ENCODE peak calls at places on chromosomes 5 and 9, in seven cellular contexts. O is nephron progenitor cell, S is fibroblast of the aortic adventitia, Q is fibroblast of lung, R is IMR-90, K is left ventricle myocardium inferior, Z is cardiac fibroblast. G is an unnamed sample.

GRCh38 chr9:136754059-136754572 is 3.9 kb downstream of the LCN8 start:
- DNase-seq in O (no peak), S (no peak), Q (no peak), R (no peak), K (no peak), Z (no peak), G (no peak)

GRCh38 chr5:147658293-147658932 is 124.1 kb downstream of the JAKMIP2 start:
- DNase-seq in O (no peak), S (no peak), Q (peak), R (no peak), K (no peak), Z (no peak), G (no peak)

GRCh38 chr5:135007305-135007704 is 26.7 kb downstream of the PITX1 start:
- DNase-seq in O (no peak), S (no peak), Q (no peak), R (no peak), K (no peak), Z (no peak), G (no peak)

GRCh38 chr5:38468978-38469706 is 87.3 kb downstream of the LIFR start:
- DNase-seq in O (no peak), S (peak), Q (no peak), R (no peak), K (peak), Z (peak), G (no peak)

GRCh38 chr9:93658184-93658925 is 82.0 kb downstream of the PHF2 start:
- DNase-seq in O (no peak), S (no peak), Q (no peak), R (no peak), K (peak), Z (no peak), G (no peak)

GRCh38 chr5:178282391-178282790 is 49.8 kb upstream of the PHYKPL start:
- DNase-seq in O (no peak), S (no peak), Q (no peak), R (no peak), K (no peak), Z (no peak), G (no peak)

GRCh38 chr5:112401924-112402323 is 17.2 kb downstream of the EPB41L4A start:
- DNase-seq in O (no peak), S (no peak), Q (no peak), R (no peak), K (no peak), Z (no peak), G (no peak)

GRCh38 chr5:123722451-123722850 is 210.5 kb downstream of the CSNK1G3 start:
- DNase-seq in O (no peak), S (no peak), Q (no peak), R (no peak), K (no peak), Z (no peak), G (no peak)

GRCh38 chr5:172410160-172410559 is 44.2 kb downstream of the SH3PXD2B start:
- DNase-seq in O (no peak), S (peak), Q (peak), R (peak), K (no peak), Z (no peak), G (no peak)

GRCh38 chr9:82912639-82913038 is 150.3 kb downstream of the RASEF start:
- DNase-seq in O (no peak), S (no peak), Q (no peak), R (no peak), K (no peak), Z (no peak), G (no peak)

GRCh38 chr5:40904205-40904993 is 4.9 kb upstream of the C7 start:
- DNase-seq in O (peak), S (peak), Q (peak), R (peak), K (peak), Z (peak), G (peak)

GRCh38 chr5:128220841-128221240 is 137.3 kb downstream of the SLC12A2 start:
- DNase-seq in O (no peak), S (no peak), Q (no peak), R (no peak), K (no peak), Z (no peak), G (no peak)

DNA sequence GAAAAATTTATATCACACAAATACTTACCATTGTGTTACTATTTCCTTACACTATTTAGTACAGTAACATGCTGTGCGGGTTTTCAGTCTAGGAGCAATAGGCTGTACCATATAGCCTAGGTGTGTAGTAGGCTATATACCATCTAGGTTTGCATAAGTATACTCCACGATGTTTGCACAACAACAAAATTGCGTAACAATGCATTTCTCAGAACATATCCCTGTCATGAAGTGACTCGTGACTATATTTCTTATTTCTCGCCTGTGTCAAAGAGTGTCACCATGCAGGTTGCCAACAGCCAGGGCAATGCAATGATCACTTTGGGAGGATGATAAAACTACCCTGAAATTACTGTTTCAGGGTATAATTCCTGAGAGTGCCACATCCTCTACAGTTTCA is 65.6 kb upstream of the CD180 start:
- DNase-seq in O (no peak), S (no peak), Q (no peak), R (no peak), K (no peak), Z (no peak), G (no peak)
- TF ChIP-seq CTCF in O (no peak), S (no peak), Q (no peak), R (no peak), K (no peak), Z (no peak), G (no peak)

GRCh38 chr9:123953601-123954011 is 23.7 kb upstream of the DENND1A start:
- DNase-seq in O (no peak), S (no peak), Q (no peak), R (no peak), K (no peak), Z (peak), G (no peak)

GRCh38 chr9:123954518-123954917 is 24.6 kb upstream of the DENND1A start:
- DNase-seq in O (no peak), S (no peak), Q (no peak), R (no peak), K (no peak), Z (no peak), G (no peak)

GRCh38 chr9:123954921-123955320 is 25.0 kb upstream of the DENND1A start:
- DNase-seq in O (no peak), S (peak), Q (no peak), R (peak), K (no peak), Z (peak), G (no peak)

GRCh38 chr9:123957168-123957721 is 27.3 kb upstream of the DENND1A start:
- DNase-seq in O (no peak), S (no peak), Q (no peak), R (no peak), K (no peak), Z (no peak), G (no peak)

GRCh38 chr9:123955637-123956036 is 25.7 kb upstream of the DENND1A start:
- DNase-seq in O (no peak), S (no peak), Q (no peak), R (no peak), K (no peak), Z (no peak), G (no peak)
- TF ChIP-seq CTCF in O (no peak), S (no peak), Q (no peak), R (no peak), K (no peak), Z (no peak), G (no peak)

GRCh38 chr9:90726215-90726614 is 75.4 kb upstream of the SYK start:
- DNase-seq in O (no peak), S (no peak), Q (no peak), R (no peak), K (no peak), Z (no peak), G (no peak)
- TF ChIP-seq CTCF in O (peak), S (no peak), Q (no peak), R (no peak), K (no peak), Z (no peak), G (peak)

DNA sequence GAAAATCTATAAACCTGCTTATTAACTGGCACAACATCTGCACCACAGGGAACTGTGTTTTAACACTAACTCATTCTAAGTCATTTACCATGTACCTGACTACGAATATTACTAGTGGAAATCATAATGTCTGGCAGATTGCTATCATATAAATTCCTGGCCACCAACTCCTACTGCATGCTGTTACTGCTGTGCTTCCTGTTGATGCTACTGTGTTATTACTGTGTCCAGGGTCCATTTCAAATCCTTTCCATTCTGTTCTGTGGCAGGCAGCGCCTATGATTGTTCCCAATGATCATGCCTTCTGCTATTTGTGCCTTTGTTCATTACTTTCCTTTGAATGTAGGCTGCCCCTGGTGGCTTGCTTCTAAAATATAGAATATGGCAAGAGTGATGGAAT is 4.7 kb upstream of the ZNF131 start:
- DNase-seq in O (no peak), S (no peak), Q (no peak), R (no peak), K (no peak), Z (no peak), G (no peak)
- TF ChIP-seq CTCF in O (no peak), S (no peak), Q (no peak), R (no peak), K (no peak), Z (no peak), G (no peak)

GRCh38 chr9:128203842-128204551 is 818 bp downstream of the DNM1 start:
- DNase-seq in O (peak), S (peak), Q (peak), R (peak), K (peak), Z (peak), G (no peak)
- TF ChIP-seq CTCF in O (no peak), S (no peak), Q (peak), R (no peak), K (no peak), Z (no peak), G (no peak)

GRCh38 chr5:52800394-52801213 is 12.9 kb downstream of the ITGA1 start:
- DNase-seq in O (peak), S (peak), Q (peak), R (peak), K (peak), Z (peak), G (peak)
- TF ChIP-seq CTCF in O (no peak), S (peak), Q (no peak), R (no peak), K (peak), Z (peak), G (no peak)

GRCh38 chr5:75279324-75279723 is 42.6 kb upstream of the ANKRD31 start:
- DNase-seq in O (no peak), S (peak), Q (no peak), R (no peak), K (no peak), Z (peak), G (no peak)
- TF ChIP-seq CTCF in O (no peak), S (no peak), Q (no peak), R (no peak), K (no peak), Z (no peak), G (no peak)

G was measured in GM13977.